ENCODE peak calls at places on chromosomes 16 and 17, in five cellular contexts. One of them, this sample, is unnamed.

GRCh38 chr17:32386844-32387243 is 36.9 kb downstream of the ZNF207 start:
- DNase-seq in WTC11: no peak
- DNase-seq in AG10803: no peak
- DNase-seq in BJ: no peak
- DNase-seq in hepatocyte: no peak
- DNase-seq in this sample: no peak

GRCh38 chr17:80105762-80106161 is 4.4 kb downstream of the GAA start:
- DNase-seq in WTC11: no peak
- DNase-seq in AG10803: peak; percentile 47
- DNase-seq in BJ: no peak
- DNase-seq in hepatocyte: no peak
- DNase-seq in this sample: no peak

GRCh38 chr17:3963214-3964201 is 729 bp downstream of the ATP2A3 start:
- DNase-seq in WTC11: peak; percentile 54
- DNase-seq in AG10803: no peak
- DNase-seq in BJ: no peak
- DNase-seq in hepatocyte: no peak
- DNase-seq in this sample: peak; percentile 46

GRCh38 chr17:16287563-16288027 is 65.7 kb downstream of the CENPV start:
- DNase-seq in WTC11: no peak
- DNase-seq in AG10803: peak; percentile 70
- DNase-seq in BJ: peak; percentile 35
- DNase-seq in hepatocyte: peak; percentile 46
- DNase-seq in this sample: no peak

GRCh38 chr16:48223490-48223889 is 20.6 kb upstream of the LONP2 start:
- DNase-seq in WTC11: no peak
- DNase-seq in AG10803: no peak
- DNase-seq in BJ: no peak
- DNase-seq in hepatocyte: no peak
- DNase-seq in this sample: no peak

GRCh38 chr16:1398826-1399581 is 15.5 kb downstream of the UNKL start:
- DNase-seq in WTC11: no peak
- DNase-seq in AG10803: no peak
- DNase-seq in BJ: no peak
- DNase-seq in hepatocyte: no peak
- DNase-seq in this sample: no peak

GRCh38 chr16:2438121-2438520 is 8.9 kb downstream of the CCNF start:
- DNase-seq in WTC11: no peak
- DNase-seq in AG10803: no peak
- DNase-seq in BJ: no peak
- DNase-seq in hepatocyte: no peak
- DNase-seq in this sample: no peak

GRCh38 chr16:2775765-2776499 is 1.1 kb downstream of the ELOB start:
- DNase-seq in WTC11: no peak
- DNase-seq in AG10803: no peak
- DNase-seq in BJ: no peak
- DNase-seq in hepatocyte: no peak
- DNase-seq in this sample: no peak

GRCh38 chr16:47826070-47826469 is 329.7 kb downstream of the ABCC12 start:
- DNase-seq in WTC11: no peak
- DNase-seq in AG10803: no peak
- DNase-seq in BJ: no peak
- DNase-seq in hepatocyte: no peak
- DNase-seq in this sample: no peak

GRCh38 chr16:19776147-19776546 is 58.1 kb downstream of the IQCK start:
- DNase-seq in WTC11: no peak
- DNase-seq in AG10803: no peak
- DNase-seq in BJ: no peak
- DNase-seq in hepatocyte: no peak
- DNase-seq in this sample: no peak

GRCh38 chr17:19370493-19370960 is 7.8 kb upstream of the MAPK7 start:
- DNase-seq in WTC11: no peak
- DNase-seq in AG10803: no peak
- DNase-seq in BJ: no peak
- DNase-seq in hepatocyte: no peak
- DNase-seq in this sample: no peak

GRCh38 chr17:79541038-79541437 is 69.8 kb downstream of the RBFOX3 start:
- DNase-seq in WTC11: no peak
- DNase-seq in AG10803: no peak
- DNase-seq in BJ: no peak
- DNase-seq in hepatocyte: no peak
- DNase-seq in this sample: no peak

GRCh38 chr16:2159052-2159838 is 3.7 kb downstream of the TRAF7 start:
- DNase-seq in WTC11: no peak
- DNase-seq in AG10803: peak; percentile 65
- DNase-seq in BJ: no peak
- DNase-seq in hepatocyte: no peak
- DNase-seq in this sample: no peak

GRCh38 chr17:81057079-81057730 is 22.3 kb downstream of the BAIAP2 start:
- DNase-seq in WTC11: no peak
- DNase-seq in AG10803: no peak
- DNase-seq in BJ: no peak
- DNase-seq in hepatocyte: peak; percentile 83
- DNase-seq in this sample: no peak

GRCh38 chr17:81487487-81488275 is 24.9 kb downstream of the ACTG1 start:
- DNase-seq in WTC11: peak; percentile 69
- DNase-seq in AG10803: peak; percentile 60
- DNase-seq in BJ: no peak
- DNase-seq in hepatocyte: peak; percentile 91
- DNase-seq in this sample: peak; percentile 68

GRCh38 chr16:12027558-12027957 is 51.0 kb downstream of the SNX29 start:
- DNase-seq in WTC11: no peak
- DNase-seq in AG10803: no peak
- DNase-seq in BJ: no peak
- DNase-seq in hepatocyte: no peak
- DNase-seq in this sample: no peak

GRCh38 chr17:68462381-68463210 is 5.3 kb upstream of the WIPI1 start:
- DNase-seq in WTC11: peak; percentile 62
- DNase-seq in AG10803: peak; percentile 79
- DNase-seq in BJ: no peak
- DNase-seq in hepatocyte: peak; percentile 94
- DNase-seq in this sample: peak; percentile 52

GRCh38 chr17:59093702-59094231 is 12.9 kb downstream of the TRIM37 start:
- DNase-seq in WTC11: no peak
- DNase-seq in AG10803: peak; percentile 97
- DNase-seq in BJ: peak; percentile 96
- DNase-seq in hepatocyte: peak; percentile 22
- DNase-seq in this sample: no peak

GRCh38 chr16:89575247-89576172 is at the start of gene CPNE7:
- DNase-seq in WTC11: peak; percentile 38
- DNase-seq in AG10803: no peak
- DNase-seq in BJ: no peak
- DNase-seq in hepatocyte: no peak
- DNase-seq in this sample: no peak

GRCh38 chr16:88903267-88903666 is 36.8 kb upstream of the PABPN1L start:
- DNase-seq in WTC11: no peak
- DNase-seq in AG10803: no peak
- DNase-seq in BJ: no peak
- DNase-seq in hepatocyte: no peak
- DNase-seq in this sample: no peak

GRCh38 chr17:39772987-39773664 is 35.4 kb downstream of the GRB7 start:
- DNase-seq in WTC11: no peak
- DNase-seq in AG10803: no peak
- DNase-seq in BJ: no peak
- DNase-seq in hepatocyte: no peak
- DNase-seq in this sample: no peak

GRCh38 chr17:75367312-75367711 is 38.2 kb downstream of the GRB2 start:
- DNase-seq in WTC11: no peak
- DNase-seq in AG10803: peak; percentile 14
- DNase-seq in BJ: no peak
- DNase-seq in hepatocyte: peak; percentile 54
- DNase-seq in this sample: no peak

GRCh38 chr17:6654816-6655731 is 3.5 kb downstream of the C17orf100 start:
- DNase-seq in WTC11: peak; percentile 83
- DNase-seq in AG10803: no peak
- DNase-seq in BJ: no peak
- DNase-seq in hepatocyte: peak; percentile 44
- DNase-seq in this sample: no peak

GRCh38 chr17:19298561-19299213 is 61.5 kb downstream of the EPN2 start:
- DNase-seq in WTC11: no peak
- DNase-seq in AG10803: no peak
- DNase-seq in BJ: no peak
- DNase-seq in hepatocyte: no peak
- DNase-seq in this sample: no peak

GRCh38 chr16:70735141-70735979 is 49.5 kb upstream of the MTSS2 start:
- DNase-seq in WTC11: peak; percentile 33
- DNase-seq in AG10803: peak; percentile 98
- DNase-seq in BJ: peak; percentile 84
- DNase-seq in hepatocyte: no peak
- DNase-seq in this sample: no peak

GRCh38 chr17:38883592-38884526 is 14.0 kb downstream of the LASP1 start:
- DNase-seq in WTC11: no peak
- DNase-seq in AG10803: no peak
- DNase-seq in BJ: no peak
- DNase-seq in hepatocyte: peak; percentile 7
- DNase-seq in this sample: no peak

GRCh38 chr17:74210191-74211140 is 2.9 kb upstream of the TTYH2 start:
- DNase-seq in WTC11: peak; percentile 72
- DNase-seq in AG10803: peak; percentile 51
- DNase-seq in BJ: no peak
- DNase-seq in hepatocyte: peak; percentile 72
- DNase-seq in this sample: peak; percentile 71
- TF ChIP-seq CTCF in WTC11: peak; percentile 90
- TF ChIP-seq CTCF in AG10803: peak; percentile 98
- TF ChIP-seq CTCF in BJ: peak; percentile 99
- TF ChIP-seq CTCF in hepatocyte: peak; percentile 91
- TF ChIP-seq CTCF in this sample: peak; percentile 89

DNA sequence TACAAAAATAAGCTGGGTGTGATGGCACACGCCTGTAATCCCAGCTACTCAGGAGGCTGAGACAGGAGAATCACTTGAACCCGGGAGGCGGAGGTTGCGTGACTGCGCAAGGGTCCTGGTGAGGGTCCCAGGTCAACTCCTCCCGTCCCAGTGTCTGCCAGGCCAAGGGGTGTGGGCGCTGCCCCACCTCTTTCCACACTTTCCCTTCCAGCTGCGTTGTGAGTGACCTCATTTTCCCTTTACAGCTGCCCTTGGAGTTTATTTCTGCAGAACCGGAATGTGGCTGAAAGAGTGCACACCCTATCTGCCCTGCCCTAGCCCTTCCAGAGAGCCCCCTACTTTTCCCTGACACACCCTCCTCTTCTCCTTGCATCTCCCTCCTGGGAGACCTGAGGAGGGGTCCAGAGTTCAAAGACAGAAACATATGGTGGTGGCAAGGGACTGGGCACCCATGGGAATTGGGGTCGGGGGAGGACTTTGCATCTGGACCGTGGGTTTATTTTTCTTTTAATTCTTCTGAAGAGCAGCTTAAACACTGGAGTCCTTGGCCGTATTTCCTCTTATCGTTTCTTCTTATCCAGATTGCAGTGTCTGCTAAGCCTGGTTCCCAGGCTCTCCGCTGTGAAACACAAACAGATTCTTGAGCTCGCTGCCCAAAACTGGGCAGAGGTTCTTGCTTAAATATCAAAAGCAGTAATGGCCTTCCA is 20.9 kb downstream of the MRC2 start:
- DNase-seq in WTC11: peak; percentile 1
- DNase-seq in AG10803: no peak
- DNase-seq in BJ: no peak
- DNase-seq in hepatocyte: no peak
- DNase-seq in this sample: no peak
- TF ChIP-seq CTCF in WTC11: no peak
- TF ChIP-seq CTCF in AG10803: no peak
- TF ChIP-seq CTCF in BJ: no peak
- TF ChIP-seq CTCF in hepatocyte: no peak
- TF ChIP-seq CTCF in this sample: no peak

GRCh38 chr17:50181601-50182345 is 16.0 kb downstream of the SGCA start:
- DNase-seq in WTC11: no peak
- DNase-seq in AG10803: peak; percentile 90
- DNase-seq in BJ: no peak
- DNase-seq in hepatocyte: no peak
- DNase-seq in this sample: no peak
- TF ChIP-seq CTCF in WTC11: no peak
- TF ChIP-seq CTCF in AG10803: peak; percentile 31
- TF ChIP-seq CTCF in BJ: peak; percentile 1
- TF ChIP-seq CTCF in hepatocyte: no peak
- TF ChIP-seq CTCF in this sample: no peak

DNA sequence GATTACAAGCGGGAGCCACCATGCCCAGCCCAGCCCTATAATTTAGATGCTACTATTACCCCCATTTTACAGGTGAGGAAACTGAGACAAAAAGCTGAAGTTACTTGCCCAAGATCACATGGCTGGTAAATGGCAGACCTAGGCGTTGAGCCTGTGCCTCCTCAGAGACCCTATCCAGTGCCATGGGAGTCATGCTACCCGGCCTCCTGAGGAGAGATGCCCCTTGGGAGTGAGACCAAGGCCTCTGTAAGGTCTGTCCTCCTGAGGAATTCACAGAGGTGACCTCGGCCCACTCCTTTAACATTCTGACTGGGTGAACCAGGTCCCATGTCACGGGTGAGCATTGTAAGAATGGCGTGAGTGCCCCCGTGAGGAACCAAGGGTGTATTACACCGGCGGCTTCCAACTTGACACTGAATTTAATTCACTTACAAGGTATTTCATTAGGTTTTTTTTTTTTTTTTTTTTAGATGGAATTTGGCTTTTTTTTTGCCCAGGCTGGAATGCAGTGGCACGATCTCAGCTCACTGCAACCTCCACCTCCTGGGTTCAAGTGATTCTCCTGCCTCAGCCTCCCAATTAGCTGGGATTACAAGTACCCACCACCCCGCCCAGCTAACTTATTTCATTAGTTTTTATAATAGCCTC is 95.7 kb downstream of the ABCC6 start:
- DNase-seq in WTC11: peak; percentile 82
- DNase-seq in AG10803: peak; percentile 65
- DNase-seq in BJ: peak; percentile 10
- DNase-seq in hepatocyte: peak; percentile 81
- DNase-seq in this sample: peak; percentile 54
- TF ChIP-seq CTCF in WTC11: peak; percentile 85
- TF ChIP-seq CTCF in AG10803: peak; percentile 88
- TF ChIP-seq CTCF in BJ: peak; percentile 85
- TF ChIP-seq CTCF in hepatocyte: peak; percentile 85
- TF ChIP-seq CTCF in this sample: peak; percentile 88

GRCh38 chr16:54231336-54231735 is 55.3 kb downstream of the IRX3 start:
- DNase-seq in WTC11: no peak
- DNase-seq in AG10803: no peak
- DNase-seq in BJ: no peak
- DNase-seq in hepatocyte: no peak
- DNase-seq in this sample: no peak
- TF ChIP-seq CTCF in WTC11: no peak
- TF ChIP-seq CTCF in AG10803: no peak
- TF ChIP-seq CTCF in BJ: no peak
- TF ChIP-seq CTCF in hepatocyte: no peak
- TF ChIP-seq CTCF in this sample: no peak

GRCh38 chr17:41127371-41127770 is 3.4 kb upstream of the KRTAP4-12 start:
- DNase-seq in WTC11: no peak
- DNase-seq in AG10803: no peak
- DNase-seq in BJ: no peak
- DNase-seq in hepatocyte: no peak
- DNase-seq in this sample: no peak

GRCh38 chr17:41125064-41125463 is 1.1 kb upstream of the KRTAP4-12 start:
- DNase-seq in WTC11: no peak
- DNase-seq in AG10803: no peak
- DNase-seq in BJ: no peak
- DNase-seq in hepatocyte: no peak
- DNase-seq in this sample: no peak

GRCh38 chr17:41121742-41122141 is 2.2 kb downstream of the KRTAP4-12 start:
- DNase-seq in WTC11: no peak
- DNase-seq in AG10803: no peak
- DNase-seq in BJ: no peak
- DNase-seq in hepatocyte: no peak
- DNase-seq in this sample: no peak

GRCh38 chr17:41131979-41132378 is 8.0 kb upstream of the KRTAP4-12 start:
- DNase-seq in WTC11: no peak
- DNase-seq in AG10803: no peak
- DNase-seq in BJ: no peak
- DNase-seq in hepatocyte: no peak
- DNase-seq in this sample: no peak

GRCh38 chr17:41126412-41126811 is 2.4 kb upstream of the KRTAP4-12 start:
- DNase-seq in WTC11: no peak
- DNase-seq in AG10803: no peak
- DNase-seq in BJ: no peak
- DNase-seq in hepatocyte: no peak
- DNase-seq in this sample: no peak
- TF ChIP-seq CTCF in WTC11: no peak
- TF ChIP-seq CTCF in AG10803: no peak
- TF ChIP-seq CTCF in BJ: no peak
- TF ChIP-seq CTCF in hepatocyte: no peak
- TF ChIP-seq CTCF in this sample: no peak

This sample was measured in natural killer cell.